ENCODE peak calls at places on chromosomes 11 and 22, in eight cellular contexts. S is nephron progenitor cell, J is fibroblast of villous mesenchyme, V is adrenal gland, R is fibroblast of mammary gland, Y is cardiac muscle cell, N is right lobe of liver, B is Calu3. U is an unnamed sample.

GRCh38 chr11:10699072-10699471 is 5.5 kb upstream of the IRAG1 start:
- DNase-seq in R (peak), V (no peak), J (no peak), B (no peak), N (no peak), S (no peak), Y (no peak), U (no peak)

GRCh38 chr11:128862913-128863660 is 4.0 kb downstream of the KCNJ1 start:
- DNase-seq in J (peak), S (no peak), B (no peak), Y (no peak), V (no peak), N (no peak), R (peak), U (no peak)

GRCh38 chr11:23789938-23790371 is 706.9 kb upstream of the LUZP2 start:
- DNase-seq in B (peak), V (peak), Y (no peak), J (peak), N (no peak), R (peak), S (no peak), U (no peak)

GRCh38 chr11:22957890-22958289 is 97.6 kb upstream of the CCDC179 start:
- DNase-seq in N (no peak), J (no peak), V (no peak), R (no peak), Y (no peak), S (no peak), B (peak), U (no peak)

GRCh38 chr22:36164621-36165020 is 4.1 kb upstream of the APOL3 start:
- DNase-seq in S (no peak), R (no peak), N (no peak), Y (no peak), V (no peak), B (no peak), J (no peak), U (no peak)

GRCh38 chr11:65496304-65497140 is 2.3 kb upstream of the MALAT1 start:
- DNase-seq in J (peak), S (peak), V (peak), R (peak), N (no peak), B (no peak), Y (no peak), U (no peak)

GRCh38 chr22:19523240-19524169 is 705 bp downstream of the CLDN5 start:
- DNase-seq in Y (peak), J (peak), N (no peak), S (peak), V (no peak), B (no peak), R (peak), U (peak)

GRCh38 chr11:14029971-14030531 is 67.5 kb downstream of the SPON1 start:
- DNase-seq in N (peak), B (peak), V (peak), S (no peak), Y (peak), J (peak), R (peak), U (no peak)

GRCh38 chr11:30566482-30566881 is 19.7 kb downstream of the MPPED2 start:
- DNase-seq in R (no peak), N (no peak), J (no peak), S (no peak), Y (no peak), V (no peak), B (no peak), U (no peak)

GRCh38 chr11:132028380-132029240 is 658.2 kb downstream of the NTM start:
- DNase-seq in S (peak), J (peak), R (peak), B (peak), V (no peak), Y (peak), N (no peak), U (no peak)

GRCh38 chr11:118200901-118201680 is 23.7 kb downstream of the JAML start:
- DNase-seq in R (no peak), V (no peak), J (no peak), Y (no peak), S (no peak), N (no peak), B (no peak), U (no peak)

GRCh38 chr11:71406681-71407080 is 41.5 kb downstream of the DHCR7 start:
- DNase-seq in N (no peak), R (no peak), J (no peak), Y (no peak), S (no peak), V (no peak), B (no peak), U (no peak)

GRCh38 chr11:73760066-73760679 is 701 bp downstream of the RAB6A start:
- DNase-seq in B (peak), Y (peak), S (peak), R (peak), N (peak), J (peak), V (peak), U (peak)

GRCh38 chr22:31253949-31254348 is 38.3 kb downstream of the PIK3IP1 start:
- DNase-seq in B (peak), S (no peak), N (no peak), J (no peak), Y (no peak), R (no peak), V (no peak), U (no peak)

GRCh38 chr22:44698531-44699421 is 3.2 kb upstream of the PRR5 start:
- DNase-seq in B (no peak), Y (peak), N (no peak), R (peak), V (no peak), S (peak), J (peak), U (no peak)

GRCh38 chr11:73399159-73400090 is 23.2 kb downstream of the RELT start:
- DNase-seq in R (peak), S (no peak), B (no peak), N (no peak), Y (no peak), V (no peak), J (no peak), U (no peak)

GRCh38 chr22:16953206-16954059 is 54.6 kb downstream of the GAB4 start:
- DNase-seq in Y (no peak), J (no peak), N (no peak), V (no peak), S (no peak), R (no peak), B (no peak), U (no peak)

GRCh38 chr22:16955678-16956210 is 52.3 kb downstream of the GAB4 start:
- DNase-seq in R (peak), S (no peak), Y (no peak), N (no peak), B (no peak), V (peak), J (no peak), U (peak)

GRCh38 chr22:16955081-16955480 is 52.9 kb downstream of the GAB4 start:
- DNase-seq in S (no peak), Y (no peak), N (no peak), V (no peak), B (no peak), R (no peak), J (no peak), U (no peak)

GRCh38 chr22:16956290-16956689 is 51.7 kb downstream of the GAB4 start:
- DNase-seq in V (no peak), R (no peak), Y (no peak), J (no peak), S (no peak), B (no peak), N (no peak), U (no peak)

DNA sequence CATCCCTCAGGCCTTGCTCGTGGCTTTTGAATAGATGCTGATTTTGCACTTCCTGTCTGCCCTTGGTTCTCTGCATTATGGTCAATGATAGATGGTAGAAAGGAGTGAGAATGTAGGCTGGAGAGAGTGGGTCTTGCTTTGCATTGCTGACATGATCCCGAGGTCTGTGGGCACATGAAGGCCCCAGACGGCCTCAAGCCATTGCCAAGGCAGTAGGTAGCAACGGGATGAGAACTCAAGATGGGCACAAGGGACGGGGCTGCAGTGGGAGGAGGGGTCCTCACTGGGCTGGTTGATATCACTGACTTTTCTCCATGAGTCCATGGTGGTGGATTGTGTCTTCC is 54.0 kb downstream of the GAB4 start:
- DNase-seq in J (no peak), S (no peak), R (no peak), V (no peak), Y (no peak), B (no peak), N (no peak), U (no peak)
- TF ChIP-seq CTCF in J (no peak), S (no peak), R (no peak), V (no peak), Y (no peak), B (no peak), N (no peak), U (no peak)

DNA sequence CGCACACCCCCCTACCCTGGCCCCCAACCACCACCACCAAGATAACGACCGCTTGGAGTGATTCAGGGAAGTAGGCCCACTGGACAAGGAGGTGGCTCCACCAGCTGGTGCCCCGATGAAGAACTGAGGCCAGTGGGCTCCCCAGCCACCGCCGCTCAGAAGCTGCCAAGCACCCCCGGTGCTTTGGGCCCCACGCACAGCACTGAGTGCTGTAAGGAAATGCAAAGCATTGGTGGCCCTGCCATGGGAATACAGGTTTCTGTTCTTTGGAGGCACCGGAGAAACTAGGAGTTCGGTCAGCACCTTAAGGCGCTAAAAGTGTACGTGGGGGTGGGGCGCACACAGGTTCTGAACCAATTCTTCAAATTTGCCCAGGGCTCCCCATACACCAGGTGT is 664 bp upstream of the PRSS23 start:
- DNase-seq in B (no peak), Y (peak), S (no peak), R (no peak), J (no peak), N (no peak), V (no peak), U (no peak)
- TF ChIP-seq CTCF in B (no peak), Y (peak), S (no peak), R (no peak), J (no peak), N (no peak), V (no peak), U (no peak)

DNA sequence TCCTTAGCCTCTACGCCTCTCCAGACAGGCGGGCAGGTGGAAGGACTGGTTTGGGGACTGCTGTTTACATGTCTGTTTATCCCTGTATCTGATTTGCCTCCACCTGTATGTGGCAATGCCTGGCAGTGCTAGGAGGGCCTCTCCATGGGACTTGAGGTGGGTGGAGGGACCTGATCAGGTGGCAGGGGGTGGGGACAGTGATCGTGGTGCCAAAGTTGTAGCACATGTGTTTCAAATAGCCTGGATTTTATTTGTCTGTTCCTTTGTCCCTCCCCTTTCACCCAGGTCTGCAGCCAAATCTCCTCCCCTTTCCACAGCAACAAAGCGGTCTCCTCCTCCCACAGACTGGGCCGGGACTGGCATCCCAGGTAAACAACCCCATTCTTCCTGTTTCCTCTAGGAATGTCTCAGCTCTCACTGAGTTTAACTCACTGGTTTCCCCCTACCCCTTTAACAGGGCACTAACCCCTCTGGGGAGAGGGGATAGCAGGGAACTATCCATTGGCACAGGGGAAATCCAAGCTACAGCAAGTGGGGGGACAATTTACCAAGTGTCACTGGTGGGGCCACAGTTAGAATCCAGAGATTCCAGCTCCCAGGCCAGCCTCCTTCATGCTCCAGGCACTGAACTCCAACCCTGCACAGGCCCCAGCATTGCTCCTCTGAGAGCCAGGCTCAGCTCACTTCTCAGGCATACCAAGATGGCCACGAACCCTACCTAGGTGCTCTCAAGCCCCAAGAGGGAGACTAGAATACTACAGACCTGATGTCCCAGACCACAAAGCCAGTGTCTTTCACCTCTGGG is 22.9 kb upstream of the TLCD5 start:
- DNase-seq in S (no peak), B (peak), J (no peak), V (no peak), Y (no peak), R (no peak), N (peak), U (no peak)
- TF ChIP-seq CTCF in S (no peak), B (no peak), J (no peak), V (no peak), Y (no peak), R (no peak), N (no peak), U (no peak)

GRCh38 chr11:61814242-61814957 is 2.4 kb downstream of the FADS1 start:
- DNase-seq in S (no peak), V (no peak), N (no peak), R (peak), B (no peak), Y (no peak), J (no peak), U (no peak)

GRCh38 chr11:61817471-61818202 is 834 bp upstream of the FADS1 start:
- DNase-seq in R (no peak), Y (no peak), V (no peak), S (no peak), B (no peak), N (no peak), J (peak), U (no peak)

GRCh38 chr11:61814958-61815789 is 1.6 kb downstream of the FADS1 start:
- DNase-seq in B (peak), V (peak), S (peak), R (peak), N (peak), Y (peak), J (peak), U (peak)

GRCh38 chr11:61815790-61816735 is 740 bp downstream of the FADS1 start:
- DNase-seq in S (peak), B (peak), N (peak), V (peak), Y (peak), J (peak), R (peak), U (peak)

DNA sequence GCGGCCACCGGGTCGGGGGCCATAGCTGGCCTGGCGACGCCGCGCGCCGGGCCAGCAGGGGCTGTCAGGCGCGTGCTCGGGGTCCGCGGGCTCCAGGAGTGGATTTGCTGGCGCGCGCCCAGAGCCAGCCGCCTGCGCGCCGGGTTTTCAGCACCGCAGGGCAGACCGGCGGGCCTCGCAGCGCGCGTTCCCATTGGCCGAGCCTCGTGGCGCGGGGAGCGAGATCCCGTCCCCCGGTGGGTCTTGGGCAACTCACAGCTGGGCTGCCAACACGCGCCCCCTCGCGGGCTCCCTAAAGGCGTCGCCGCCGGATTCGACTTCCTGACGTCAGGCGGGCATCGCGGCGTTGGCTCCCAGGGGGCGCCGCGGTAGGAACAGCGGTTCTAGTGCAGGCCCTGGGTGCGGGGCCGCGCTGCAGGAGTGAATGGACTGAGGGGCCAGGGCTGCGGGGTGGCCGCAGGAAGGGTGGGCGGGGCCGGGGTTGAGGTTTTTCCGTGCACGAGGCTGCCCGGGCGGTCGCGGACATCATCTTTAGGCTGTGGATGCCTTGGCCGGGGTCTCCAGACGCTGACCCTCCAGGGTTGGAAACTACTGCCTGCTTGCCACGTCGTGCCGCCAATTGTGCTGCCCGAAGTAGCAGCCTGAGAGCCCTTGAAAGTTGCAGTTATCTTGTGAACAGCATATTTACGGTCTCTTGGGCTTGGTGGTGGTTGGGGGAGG is at the start of gene FADS1:
- DNase-seq in N (peak), Y (peak), S (peak), R (peak), B (peak), V (peak), J (peak), U (peak)
- TF ChIP-seq CTCF in N (peak), Y (peak), S (peak), R (no peak), B (peak), V (peak), J (peak), U (peak)

DNA sequence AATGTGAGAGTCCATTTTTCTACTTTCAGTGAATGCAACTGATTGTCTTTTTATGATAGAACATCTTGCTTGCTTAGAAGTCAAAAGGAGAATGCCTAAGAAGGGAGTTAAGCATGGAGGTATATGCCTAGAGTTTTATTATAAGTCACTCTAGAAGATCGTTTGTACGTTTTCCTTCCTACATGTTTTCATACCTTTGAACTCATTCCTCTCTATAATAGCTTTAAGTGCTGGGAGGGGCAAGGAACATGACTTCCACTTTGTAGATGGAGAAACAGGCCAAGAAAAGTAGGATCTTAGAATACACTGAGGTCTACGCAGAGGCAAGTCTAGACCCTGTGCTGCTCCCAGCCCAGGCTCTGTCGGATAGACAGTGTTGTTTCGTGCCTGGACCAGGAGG is 114.3 kb downstream of the ZBTB16 start:
- DNase-seq in N (no peak), Y (no peak), B (no peak), J (no peak), V (no peak), R (no peak), S (no peak), U (no peak)
- TF ChIP-seq CTCF in N (no peak), Y (no peak), B (no peak), J (no peak), V (no peak), R (no peak), S (no peak), U (no peak)